ENCODE peak calls at places on chromosome 7, in four cellular contexts. E is H9, L is ovary, P is stomach. Q is an unnamed sample.

GRCh38 chr7:128937647-128938523 is at the start of gene IRF5:
- DNase-seq in E (peak; percentile 56), L (no peak), P (peak; percentile 80), Q (peak; percentile 82)

GRCh38 chr7:142954680-142955268 is 7.4 kb downstream of the KEL start:
- DNase-seq in E (no peak), L (no peak), P (no peak), Q (no peak)

GRCh38 chr7:152076940-152077933 is 51.8 kb downstream of the GALNT11 start:
- DNase-seq in E (no peak), L (no peak), P (no peak), Q (no peak)

GRCh38 chr7:24840543-24840942 is 83.3 kb upstream of the GSDME start:
- DNase-seq in E (no peak), L (no peak), P (no peak), Q (no peak)

GRCh38 chr7:113338297-113338696 is 219.9 kb upstream of the SMIM30 start:
- DNase-seq in E (no peak), L (no peak), P (no peak), Q (no peak)

GRCh38 chr7:17706734-17707133 is 233.6 kb downstream of the SNX13 start:
- DNase-seq in E (peak; percentile 72), L (peak; percentile 39), P (peak; percentile 42), Q (no peak)

GRCh38 chr7:30879139-30880089 is 32.2 kb upstream of the AQP1 start:
- DNase-seq in E (peak; percentile 50), L (no peak), P (no peak), Q (no peak)

GRCh38 chr7:6294839-6295238 is 22.4 kb upstream of the CYTH3 start:
- DNase-seq in E (no peak), L (no peak), P (no peak), Q (no peak)

GRCh38 chr7:82375713-82376112 is 67.9 kb downstream of the CACNA2D1 start:
- DNase-seq in E (no peak), L (no peak), P (no peak), Q (no peak)

GRCh38 chr7:33040803-33041516 is 21.6 kb downstream of the NT5C3A start:
- DNase-seq in E (no peak), L (no peak), P (peak; percentile 66), Q (no peak)

GRCh38 chr7:20737840-20738448 is 48.7 kb downstream of the SP8 start:
- DNase-seq in E (no peak), L (no peak), P (no peak), Q (no peak)

GRCh38 chr7:48363174-48363573 is 191.9 kb downstream of the ABCA13 start:
- DNase-seq in E (no peak), L (no peak), P (no peak), Q (no peak)

GRCh38 chr7:117132385-117133120 is 179.3 kb downstream of the ST7 start:
- DNase-seq in E (no peak), L (no peak), P (no peak), Q (no peak)

GRCh38 chr7:131948434-131949053 is 392.1 kb upstream of the PODXL start:
- DNase-seq in E (peak; percentile 25), L (no peak), P (no peak), Q (no peak)
- H3K4me1 ChIP-seq in E (no peaks in the 10 kb centered on the region), L (peaks cover 3% of the 10 kb centered on the region), P (peaks cover 22% of the 10 kb centered on the region), Q (no peaks in the 10 kb centered on the region)

GRCh38 chr7:35725280-35725680 is 30.3 kb upstream of the HERPUD2 start:
- DNase-seq in E (no peak), L (no peak), P (peak; percentile 41), Q (no peak)
- H3K4me1 ChIP-seq in E (no peaks in the 10 kb centered on the region), L (peaks cover 4% of the 10 kb centered on the region), P (peaks cover 25% of the 10 kb centered on the region), Q (no peaks in the 10 kb centered on the region)

GRCh38 chr7:158609313-158609974 is 21.8 kb upstream of the PTPRN2 start:
- DNase-seq in E (no peak), L (no peak), P (no peak), Q (no peak)
- H3K4me1 ChIP-seq in E (no peaks in the 10 kb centered on the region), L (no peaks in the 10 kb centered on the region), P (no peaks in the 10 kb centered on the region), Q (no peaks in the 10 kb centered on the region)

GRCh38 chr7:127880454-127880853 is 150.8 kb downstream of the LRRC4 start:
- DNase-seq in E (no peak), L (no peak), P (no peak), Q (no peak)

GRCh38 chr7:127879436-127879835 is 151.8 kb downstream of the LRRC4 start:
- DNase-seq in E (no peak), L (no peak), P (no peak), Q (no peak)

GRCh38 chr7:127876393-127876792 is 154.8 kb downstream of the LRRC4 start:
- DNase-seq in E (no peak), L (no peak), P (no peak), Q (no peak)

GRCh38 chr7:127879942-127880341 is 151.3 kb downstream of the LRRC4 start:
- DNase-seq in E (no peak), L (no peak), P (no peak), Q (no peak)

GRCh38 chr7:127877951-127878350 is 153.3 kb downstream of the LRRC4 start:
- DNase-seq in E (no peak), L (no peak), P (no peak), Q (no peak)
- H3K4me1 ChIP-seq in E (no peaks in the 10 kb centered on the region), L (peaks cover 4% of the 10 kb centered on the region), P (peaks cover 27% of the 10 kb centered on the region), Q (no peaks in the 10 kb centered on the region)

GRCh38 chr7:134458806-134459698 is at the start of gene AKR1B1:
- DNase-seq in E (peak; percentile 96), L (peak; percentile 91), P (peak; percentile 88), Q (peak; percentile 90)
- H3K4me1 ChIP-seq in E (no peaks in the 10 kb centered on the region), L (peaks cover 5% of the 10 kb centered on the region), P (peaks cover 27% of the 10 kb centered on the region), Q (peaks cover 27% of the 10 kb centered on the region)

GRCh38 chr7:74231232-74231590 is 21.4 kb downstream of the LAT2 start:
- DNase-seq in E (no peak), L (no peak), P (no peak), Q (no peak)
- H3K4me1 ChIP-seq in E (no peaks in the 10 kb centered on the region), L (no peaks in the 10 kb centered on the region), P (peaks cover 26% of the 10 kb centered on the region), Q (no peaks in the 10 kb centered on the region)

GRCh38 chr7:144401490-144401889 is 2.0 kb downstream of the NOBOX start:
- DNase-seq in E (no peak), L (no peak), P (no peak), Q (no peak)
- H3K4me1 ChIP-seq in E (no peaks in the 10 kb centered on the region), L (peaks cover 1% of the 10 kb centered on the region), P (no peaks in the 10 kb centered on the region), Q (no peaks in the 10 kb centered on the region)